ENCODE peak calls at places on chromosomes 13 and 19, in four cellular contexts. K, M, L and R are unnamed samples.

GRCh38 chr13:57123660-57124059 is 17.1 kb upstream of the PRR20A start:
- DNase-seq in L (no peak), K (no peak), M (no peak), R (no peak)

GRCh38 chr13:99086149-99086868 is 108.4 kb upstream of the DOCK9 start:
- DNase-seq in M (no peak), L (peak; percentile 77), K (peak; percentile 43), R (peak; percentile 62)

GRCh38 chr13:113855012-113855921 is 8.6 kb downstream of the GAS6 start:
- DNase-seq in K (no peak), L (no peak), M (no peak), R (no peak)

GRCh38 chr19:13887039-13887438 is 10.1 kb downstream of the NANOS3 start:
- DNase-seq in L (no peak), M (no peak), K (no peak), R (no peak)

GRCh38 chr13:19998960-19999359 is 40.4 kb downstream of the ZMYM2 start:
- DNase-seq in K (no peak), L (no peak), M (no peak), R (no peak)

GRCh38 chr19:21022996-21023395 is 2.5 kb downstream of the ZNF430 start:
- DNase-seq in K (no peak), M (no peak), L (no peak), R (no peak)

GRCh38 chr13:33445024-33445423 is 159.5 kb upstream of the STARD13 start:
- DNase-seq in K (no peak), M (no peak), L (no peak), R (no peak)

GRCh38 chr13:111876506-111876905 is 190.4 kb upstream of the SOX1 start:
- DNase-seq in M (no peak), L (no peak), K (no peak), R (no peak)

GRCh38 chr19:49988433-49988832 is 27.5 kb upstream of the SIGLEC11 start:
- DNase-seq in K (no peak), M (no peak), L (no peak), R (no peak)

GRCh38 chr19:32581704-32582164 is 744 bp downstream of the PDCD5 start:
- DNase-seq in L (peak; percentile 42), K (no peak), M (no peak), R (no peak)

GRCh38 chr13:48778551-48779088 is 124.9 kb downstream of the CYSLTR2 start:
- DNase-seq in L (no peak), M (no peak), K (no peak), R (no peak)

GRCh38 chr13:35984776-35985453 is 146.3 kb downstream of the DCLK1 start:
- DNase-seq in K (no peak), L (no peak), M (no peak), R (no peak)

GRCh38 chr19:1276620-1277007 is 1.3 kb downstream of the FAM174C start:
- DNase-seq in L (no peak), M (no peak), K (no peak), R (no peak)

GRCh38 chr19:46068345-46069258 is 27.8 kb upstream of the IGFL4 start:
- DNase-seq in M (no peak), K (peak; percentile 44), L (no peak), R (no peak)

GRCh38 chr13:35927554-35927953 is 203.6 kb downstream of the DCLK1 start:
- DNase-seq in L (no peak), M (no peak), K (no peak), R (no peak)

GRCh38 chr13:40813662-40814454 is 24.4 kb downstream of the SLC25A15 start:
- DNase-seq in K (peak; percentile 36), M (no peak), L (no peak), R (no peak)

GRCh38 chr13:113186061-113186900 is 22.2 kb downstream of the PCID2 start:
- DNase-seq in M (peak; percentile 77), K (no peak), L (no peak), R (no peak)

GRCh38 chr19:33499671-33500506 is 21.7 kb downstream of the PEPD start:
- DNase-seq in L (no peak), M (no peak), K (no peak), R (no peak)

GRCh38 chr19:45076029-45076850 is at the start of gene ZNF296:
- DNase-seq in M (no peak), K (peak; percentile 85), L (peak; percentile 89), R (peak; percentile 85)

GRCh38 chr19:17766543-17767131 is 15.4 kb downstream of the FCHO1 start:
- DNase-seq in K (peak; percentile 88), L (peak; percentile 29), M (no peak), R (no peak)

GRCh38 chr19:12974301-12975220 is 5.2 kb downstream of the DAND5 start:
- DNase-seq in K (no peak), M (no peak), L (peak; percentile 46), R (no peak)

GRCh38 chr13:101703838-101704237 is 251.4 kb downstream of the ITGBL1 start:
- DNase-seq in K (no peak), M (no peak), L (no peak), R (no peak)

GRCh38 chr19:30073152-30074000 is 131.3 kb downstream of the URI1 start:
- DNase-seq in M (no peak), K (no peak), L (no peak), R (no peak)

GRCh38 chr13:90645582-90645981 is 701.9 kb upstream of the MIR17HG start:
- DNase-seq in M (no peak), L (no peak), K (no peak), R (no peak)

GRCh38 chr13:25217023-25217909 is 45.2 kb upstream of the AMER2 start:
- DNase-seq in L (no peak), M (no peak), K (no peak), R (no peak)

GRCh38 chr19:40312533-40312932 is 27.4 kb upstream of the AKT2 start:
- DNase-seq in M (no peak), K (peak; percentile 22), L (no peak), R (no peak)

GRCh38 chr19:50155520-50156109 is 7.5 kb downstream of the IZUMO2 start:
- DNase-seq in K (no peak), M (no peak), L (peak; percentile 26), R (no peak)

GRCh38 chr19:54464624-54465266 is 1.2 kb upstream of the LENG9 start:
- DNase-seq in L (peak; percentile 86), K (peak; percentile 91), M (no peak), R (peak; percentile 90)

GRCh38 chr13:73860501-73860900 is 273.7 kb downstream of the KLF12 start:
- DNase-seq in L (no peak), K (no peak), M (no peak), R (no peak)

GRCh38 chr19:47023448-47023794 is 3.8 kb downstream of the NPAS1 start:
- DNase-seq in L (no peak), M (no peak), K (no peak), R (no peak)

GRCh38 chr13:112588490-112589297 is 741 bp upstream of the TUBGCP3 start:
- DNase-seq in L (no peak), M (no peak), K (peak; percentile 76), R (no peak)

GRCh38 chr19:56837892-56838679 is 2.4 kb downstream of the PEG3 start:
- DNase-seq in L (no peak), M (no peak), K (peak; percentile 89), R (no peak)

GRCh38 chr13:28408235-28408848 is 86.6 kb downstream of the FLT1 start:
- DNase-seq in M (no peak), L (peak; percentile 83), K (peak; percentile 20), R (no peak)

GRCh38 chr19:33461256-33462111 is 60.1 kb downstream of the PEPD start:
- DNase-seq in K (no peak), L (no peak), M (no peak), R (no peak)

GRCh38 chr19:38734426-38735256 is 9.6 kb downstream of the CAPN12 start:
- DNase-seq in K (peak; percentile 55), M (peak; percentile 25), L (no peak), R (no peak)
- TF ChIP-seq SPI1 in K (peak; percentile 24), M (peak; percentile 35), L (no peak), R (no peak)

GRCh38 chr19:58229255-58229639 is 533 bp downstream of the ZNF544 start:
- DNase-seq in K (peak; percentile 54), L (peak; percentile 44), M (no peak), R (no peak)
- TF ChIP-seq SPI1 in K (no peak), L (no peak), M (no peak), R (no peak)

GRCh38 chr19:35716985-35717664 is 678 bp upstream of the KMT2B start:
- DNase-seq in K (peak; percentile 97), M (peak; percentile 77), L (peak; percentile 93), R (no peak)

GRCh38 chr19:35718345-35719041 is 690 bp downstream of the KMT2B start:
- DNase-seq in K (peak; percentile 35), M (no peak), L (no peak), R (no peak)

GRCh38 chr19:35716735-35716984 is 1.1 kb upstream of the KMT2B start:
- DNase-seq in L (no peak), K (no peak), M (no peak), R (no peak)

GRCh38 chr19:35715981-35716734 is 1.6 kb upstream of the KMT2B start:
- DNase-seq in M (no peak), L (peak; percentile 47), K (no peak), R (no peak)

DNA sequence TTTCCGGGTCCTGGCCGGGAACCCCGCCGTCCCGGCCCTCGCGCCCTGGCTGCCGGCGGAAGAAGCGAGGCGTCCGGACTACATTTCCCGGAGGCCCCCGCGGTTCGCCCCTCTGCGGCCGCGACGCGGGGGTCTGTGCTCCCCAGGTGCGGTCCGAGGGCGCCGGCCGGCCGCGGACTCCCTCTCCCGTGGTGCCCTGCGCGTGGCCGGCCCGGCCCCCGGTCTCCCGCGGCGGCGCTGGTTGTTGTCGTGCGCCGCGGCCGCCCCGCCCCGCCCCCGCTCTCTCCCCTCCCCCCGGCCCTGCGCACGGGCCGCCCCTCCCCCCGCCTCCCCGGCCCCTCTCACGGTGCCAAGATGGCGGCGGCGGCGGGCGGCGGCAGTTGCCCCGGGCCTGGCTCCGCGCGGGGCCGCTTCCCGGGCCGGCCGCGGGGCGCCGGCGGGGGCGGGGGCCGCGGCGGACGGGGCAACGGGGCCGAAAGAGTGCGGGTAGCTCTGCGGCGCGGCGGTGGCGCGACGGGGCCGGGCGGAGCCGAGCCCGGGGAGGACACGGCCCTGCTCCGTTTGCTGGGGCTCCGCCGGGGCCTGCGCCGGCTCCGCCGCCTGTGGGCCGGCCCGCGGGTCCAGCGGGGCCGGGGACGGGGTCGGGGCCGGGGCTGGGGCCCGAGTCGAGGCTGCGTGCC is at the start of gene KMT2B:
- DNase-seq in M (no peak), K (no peak), L (peak; percentile 93), R (peak; percentile 99)
- TF ChIP-seq SPI1 in M (no peak), K (no peak), L (no peak), R (no peak)

DNA sequence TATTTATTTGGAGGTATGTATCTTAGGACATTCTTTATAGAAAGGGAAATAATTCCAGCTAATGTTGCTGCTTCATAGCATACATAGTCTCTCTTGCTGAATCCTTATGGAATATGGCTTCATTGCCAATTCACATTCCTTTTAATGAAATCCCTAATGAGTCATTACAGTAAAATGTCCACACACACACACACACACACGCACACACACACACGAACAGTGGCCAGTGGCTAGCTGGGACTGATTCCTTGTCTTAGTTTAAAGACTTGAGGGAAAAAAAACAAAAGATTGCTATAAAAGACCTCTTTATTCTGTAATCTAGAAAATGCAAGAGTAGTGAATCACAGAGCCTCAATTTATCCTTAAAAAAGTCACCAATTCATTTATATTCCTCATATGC is 301.6 kb downstream of the SLITRK6 start:
- DNase-seq in M (no peak), K (no peak), L (no peak), R (no peak)
- TF ChIP-seq SPI1 in M (no peak), K (no peak), L (no peak), R (no peak)

DNA sequence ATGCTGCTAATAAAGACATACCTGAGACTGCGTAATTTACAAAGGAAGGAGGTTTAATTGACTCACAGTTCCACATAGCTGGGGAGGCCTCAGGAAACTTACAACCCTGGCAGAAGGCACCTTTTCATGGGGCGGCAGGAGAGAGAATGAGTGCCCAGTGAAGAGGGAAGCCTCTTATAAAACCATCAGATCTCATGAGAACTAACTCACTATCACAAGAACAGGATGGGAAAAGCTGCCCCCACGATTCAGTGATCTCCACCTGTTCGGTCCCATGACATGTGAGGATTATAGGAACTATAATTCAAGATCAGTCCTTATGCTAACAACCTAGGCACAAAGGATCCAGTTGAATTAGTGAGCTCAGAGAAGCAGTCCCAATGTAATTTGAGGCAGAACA is 59.4 kb downstream of the GPC6 start:
- DNase-seq in L (no peak), M (no peak), K (no peak), R (no peak)
- TF ChIP-seq SPI1 in L (no peak), M (no peak), K (no peak), R (no peak)